ENCODE peak calls at places on chromosomes 7 and 10, in eight cellular contexts. R, Y, N, U, W, Q, I and G are unnamed samples.

GRCh38 chr10:94000638-94001420 is 7.1 kb downstream of the PLCE1 start:
- DNase-seq in R (no peak), Y (no peak), N (no peak), U (no peak), W (no peak), Q (no peak), I (no peak), G (no peak)

GRCh38 chr10:80611481-80611880 is 73.8 kb downstream of the SH2D4B start:
- DNase-seq in R (no peak), Y (no peak), N (no peak), U (no peak), W (no peak), Q (no peak), I (no peak), G (no peak)

GRCh38 chr7:148994576-148994975 is 33.7 kb downstream of the PDIA4 start:
- DNase-seq in R (no peak), Y (no peak), N (no peak), U (no peak), W (no peak), Q (no peak), I (no peak), G (no peak)

GRCh38 chr7:132117181-132117580 is 459.1 kb downstream of the PLXNA4 start:
- DNase-seq in R (peak; percentile 82), Y (peak; percentile 97), N (no peak), U (peak; percentile 78), W (no peak), Q (no peak), I (peak; percentile 21), G (no peak)

GRCh38 chr7:47233996-47234395 is 347.9 kb downstream of the TNS3 start:
- DNase-seq in R (no peak), Y (no peak), N (no peak), U (no peak), W (no peak), Q (no peak), I (no peak), G (no peak)

GRCh38 chr7:30933124-30933893 is 21.7 kb downstream of the AQP1 start:
- DNase-seq in R (no peak), Y (no peak), N (no peak), U (peak; percentile 28), W (no peak), Q (peak; percentile 51), I (no peak), G (peak; percentile 21)

GRCh38 chr10:130105724-130106123 is 4.9 kb downstream of the C10orf143 start:
- DNase-seq in R (no peak), Y (no peak), N (no peak), U (peak; percentile 88), W (no peak), Q (no peak), I (peak; percentile 25), G (no peak)

GRCh38 chr10:100562806-100563293 is 27.1 kb downstream of the HIF1AN start:
- DNase-seq in R (peak; percentile 38), Y (peak; percentile 47), N (no peak), U (peak; percentile 85), W (no peak), Q (peak; percentile 97), I (peak; percentile 72), G (peak; percentile 73)

GRCh38 chr10:124225468-124226270 is 132.3 kb upstream of the CHST15 start:
- DNase-seq in R (no peak), Y (no peak), N (no peak), U (no peak), W (no peak), Q (no peak), I (no peak), G (no peak)

GRCh38 chr10:61588770-61589211 is 73.9 kb upstream of the CABCOCO1 start:
- DNase-seq in R (peak; percentile 19), Y (no peak), N (no peak), U (no peak), W (no peak), Q (no peak), I (no peak), G (no peak)

GRCh38 chr10:52609601-52610240 is 162.9 kb downstream of the MBL2 start:
- DNase-seq in R (no peak), Y (no peak), N (no peak), U (no peak), W (no peak), Q (no peak), I (no peak), G (no peak)

GRCh38 chr7:135712182-135712782 is 15.7 kb downstream of the SLC13A4 start:
- DNase-seq in R (no peak), Y (no peak), N (no peak), U (no peak), W (no peak), Q (no peak), I (no peak), G (no peak)

GRCh38 chr10:83273035-83273434 is 866.3 kb upstream of the GHITM start:
- DNase-seq in R (no peak), Y (no peak), N (no peak), U (no peak), W (no peak), Q (no peak), I (no peak), G (no peak)

GRCh38 chr10:60944159-60944909 is at the start of gene RHOBTB1:
- DNase-seq in R (peak; percentile 85), Y (peak; percentile 47), N (peak; percentile 81), U (peak; percentile 78), W (peak; percentile 83), Q (peak; percentile 93), I (peak; percentile 89), G (peak; percentile 86)

GRCh38 chr7:121442845-121443244 is 46.7 kb upstream of the FAM3C start:
- DNase-seq in R (no peak), Y (no peak), N (no peak), U (peak; percentile 52), W (no peak), Q (no peak), I (no peak), G (no peak)

GRCh38 chr7:158812684-158813083 is 16.6 kb downstream of the ESYT2 start:
- DNase-seq in R (no peak), Y (no peak), N (no peak), U (no peak), W (no peak), Q (no peak), I (no peak), G (no peak)

GRCh38 chr10:7529638-7530037 is 118.8 kb upstream of the SFMBT2 start:
- DNase-seq in R (no peak), Y (peak; percentile 13), N (no peak), U (peak; percentile 66), W (no peak), Q (no peak), I (peak; percentile 70), G (peak; percentile 21)

DNA sequence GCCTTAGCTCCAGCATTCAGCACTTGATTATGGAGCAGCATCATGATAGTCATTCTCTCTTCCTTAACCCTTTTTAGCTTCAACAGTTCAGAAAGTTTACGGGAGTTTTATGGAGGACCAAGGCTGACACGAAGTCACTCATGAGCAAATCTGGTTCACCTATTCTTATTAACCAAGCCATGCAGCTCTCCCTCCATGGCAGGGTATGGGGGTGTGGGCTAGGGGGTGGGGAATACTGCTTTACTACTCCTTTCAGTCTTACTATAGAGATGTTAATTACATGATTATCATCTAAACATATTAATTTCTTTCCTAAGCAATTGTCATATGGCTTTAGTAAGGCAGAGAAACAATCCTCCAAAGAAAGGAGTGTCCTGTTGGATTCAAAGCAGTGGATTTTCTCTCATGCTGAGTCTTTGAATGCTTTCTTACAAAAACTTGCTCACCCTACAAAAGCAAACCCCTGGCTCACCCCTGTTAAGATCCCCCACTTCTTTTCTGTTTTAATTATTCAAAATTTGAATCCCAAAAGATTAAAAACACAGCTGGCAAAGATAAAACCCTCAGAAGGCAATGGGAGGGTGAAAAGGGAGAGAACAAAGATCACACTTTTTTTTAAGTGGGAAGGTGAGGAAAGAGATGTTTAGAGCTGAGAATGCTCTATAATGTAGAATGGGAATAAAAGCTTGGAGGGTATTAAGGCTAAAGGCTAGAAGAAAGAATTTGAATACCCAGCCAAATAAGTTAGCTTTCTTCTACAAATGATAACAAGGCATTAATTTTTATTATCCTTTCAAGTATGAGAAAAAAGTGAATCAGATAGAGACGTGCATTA is 46.4 kb upstream of the SEMA3E start:
- DNase-seq in R (no peak), Y (no peak), N (no peak), U (no peak), W (no peak), Q (peak; percentile 58), I (no peak), G (no peak)
- H3K4me1 ChIP-seq in R (no peaks in the 10 kb centered on the region), Y (no peaks in the 10 kb centered on the region), N (no peaks in the 10 kb centered on the region), U (peaks cover 7% of the 10 kb centered on the region), W (no peaks in the 10 kb centered on the region), Q (no peaks in the 10 kb centered on the region), I (no peaks in the 10 kb centered on the region), G (no peaks in the 10 kb centered on the region)

GRCh38 chr10:79070611-79071534 is 2.1 kb downstream of the ZMIZ1 start:
- DNase-seq in R (peak; percentile 75), Y (peak; percentile 80), N (peak; percentile 92), U (peak; percentile 89), W (peak; percentile 95), Q (peak; percentile 99), I (peak; percentile 97), G (peak; percentile 72)

GRCh38 chr10:79070091-79070610 is 1.4 kb downstream of the ZMIZ1 start:
- DNase-seq in R (peak; percentile 54), Y (no peak), N (peak; percentile 67), U (peak; percentile 52), W (peak; percentile 72), Q (peak; percentile 94), I (peak; percentile 47), G (peak; percentile 47)

GRCh38 chr10:79072994-79073654 is 4.4 kb downstream of the ZMIZ1 start:
- DNase-seq in R (no peak), Y (no peak), N (no peak), U (no peak), W (no peak), Q (peak; percentile 79), I (no peak), G (no peak)

GRCh38 chr10:79072041-79072441 is 3.3 kb downstream of the ZMIZ1 start:
- DNase-seq in R (peak; percentile 50), Y (no peak), N (no peak), U (no peak), W (no peak), Q (peak; percentile 30), I (no peak), G (peak; percentile 61)

GRCh38 chr10:79071535-79071923 is 2.8 kb downstream of the ZMIZ1 start:
- DNase-seq in R (no peak), Y (no peak), N (no peak), U (peak; percentile 50), W (no peak), Q (no peak), I (no peak), G (peak; percentile 46)
- H3K4me1 ChIP-seq in R (peaks cover 40% of the 10 kb centered on the region), Y (peaks cover 58% of the 10 kb centered on the region), N (peaks cover 89% of the 10 kb centered on the region), U (peaks cover 28% of the 10 kb centered on the region), W (peaks cover 55% of the 10 kb centered on the region), Q (peaks cover 58% of the 10 kb centered on the region), I (peaks cover 50% of the 10 kb centered on the region), G (peaks cover 30% of the 10 kb centered on the region)

GRCh38 chr10:288605-289200 is 153.4 kb downstream of the ZMYND11 start:
- DNase-seq in R (no peak), Y (no peak), N (no peak), U (no peak), W (no peak), Q (no peak), I (no peak), G (no peak)
- H3K4me1 ChIP-seq in R (peaks cover 4% of the 10 kb centered on the region), Y (no peaks in the 10 kb centered on the region), N (peaks cover 4% of the 10 kb centered on the region), U (no peaks in the 10 kb centered on the region), W (no peaks in the 10 kb centered on the region), Q (peaks cover 9% of the 10 kb centered on the region), I (no peaks in the 10 kb centered on the region), G (no peaks in the 10 kb centered on the region)

DNA sequence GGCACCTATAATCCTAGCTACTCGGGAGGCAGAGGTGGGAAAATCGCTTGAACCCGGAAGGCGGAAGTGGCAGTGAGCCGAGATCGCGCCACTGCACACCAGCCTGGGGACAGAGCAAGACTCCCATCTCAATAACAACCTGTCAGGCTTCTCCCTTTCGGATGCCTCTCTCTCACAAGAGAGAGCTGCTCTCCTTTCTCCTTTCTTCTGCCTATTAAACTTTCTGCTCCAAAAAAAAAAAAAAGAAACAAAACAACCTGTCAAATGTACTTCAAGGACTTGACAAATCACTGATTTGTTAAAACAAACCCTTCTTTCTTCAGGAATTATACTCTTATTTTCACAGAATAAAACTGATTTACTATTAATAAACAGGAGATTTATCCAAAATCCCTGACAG is 3.6 kb downstream of the PSAP start:
- DNase-seq in R (no peak), Y (no peak), N (no peak), U (no peak), W (no peak), Q (no peak), I (no peak), G (no peak)
- H3K4me1 ChIP-seq in R (peaks cover 11% of the 10 kb centered on the region), Y (peaks cover 44% of the 10 kb centered on the region), N (peaks cover 94% of the 10 kb centered on the region), U (no peaks in the 10 kb centered on the region), W (peaks cover 58% of the 10 kb centered on the region), Q (peaks cover 26% of the 10 kb centered on the region), I (peaks cover 35% of the 10 kb centered on the region), G (no peaks in the 10 kb centered on the region)